ENCODE peak calls at places on chromosomes 1 and 21, in four cellular contexts. A is IMR-90, N is H1, Q is H9. O is an unnamed sample.

GRCh38 chr21:25409992-25410391 is 197.3 kb downstream of the MRPL39 start:
- DNase-seq in A (no peak), N (no peak), Q (no peak), O (no peak)

GRCh38 chr1:229238674-229239415 is 32.1 kb upstream of the RAB4A start:
- DNase-seq in A (no peak), N (peak), Q (no peak), O (no peak)

GRCh38 chr1:216290074-216290473 is 133.2 kb downstream of the USH2A start:
- DNase-seq in A (no peak), N (no peak), Q (no peak), O (no peak)

GRCh38 chr1:228291906-228292608 is 84.2 kb downstream of the OBSCN start:
- DNase-seq in A (no peak), N (no peak), Q (no peak), O (no peak)

GRCh38 chr1:2554621-2555387 is 1.4 kb upstream of the TNFRSF14 start:
- DNase-seq in A (no peak), N (no peak), Q (no peak), O (peak)

GRCh38 chr1:149962039-149962647 is 25.5 kb upstream of the MTMR11 start:
- DNase-seq in A (peak), N (no peak), Q (peak), O (peak)

GRCh38 chr1:40383488-40384412 is 10.2 kb downstream of the SMAP2 start:
- DNase-seq in A (peak), N (no peak), Q (no peak), O (no peak)

GRCh38 chr1:17826165-17826488 is 71.0 kb downstream of the ACTL8 start:
- DNase-seq in A (peak), N (peak), Q (peak), O (peak)

GRCh38 chr1:211704567-211704942 is 29.1 kb upstream of the NEK2 start:
- DNase-seq in A (no peak), N (no peak), Q (no peak), O (no peak)

GRCh38 chr1:63073530-63074306 is 248.6 kb upstream of the FOXD3 start:
- DNase-seq in A (no peak), N (peak), Q (peak), O (peak)

GRCh38 chr1:89633103-89633744 is at the start of gene LRRC8C:
- DNase-seq in A (peak), N (no peak), Q (peak), O (peak)

GRCh38 chr1:58443986-58444603 is 102.4 kb downstream of the OMA1 start:
- DNase-seq in A (no peak), N (no peak), Q (no peak), O (no peak)

GRCh38 chr1:87093286-87093685 is 178.9 kb downstream of the HS2ST1 start:
- DNase-seq in A (peak), N (no peak), Q (no peak), O (peak)

GRCh38 chr1:16398371-16398953 is 31.4 kb downstream of the SZRD1 start:
- DNase-seq in A (no peak), N (no peak), Q (no peak), O (no peak)

GRCh38 chr1:4133541-4133940 is 233.5 kb upstream of the C1orf174 start:
- DNase-seq in A (no peak), N (no peak), Q (no peak), O (no peak)

GRCh38 chr1:27026621-27027574 is 14.2 kb upstream of the TENT5B start:
- DNase-seq in A (peak), N (peak), Q (peak), O (peak)

GRCh38 chr21:43707462-43707861 is 11.5 kb upstream of the PDXK start:
- DNase-seq in A (no peak), N (no peak), Q (no peak), O (no peak)

DNA sequence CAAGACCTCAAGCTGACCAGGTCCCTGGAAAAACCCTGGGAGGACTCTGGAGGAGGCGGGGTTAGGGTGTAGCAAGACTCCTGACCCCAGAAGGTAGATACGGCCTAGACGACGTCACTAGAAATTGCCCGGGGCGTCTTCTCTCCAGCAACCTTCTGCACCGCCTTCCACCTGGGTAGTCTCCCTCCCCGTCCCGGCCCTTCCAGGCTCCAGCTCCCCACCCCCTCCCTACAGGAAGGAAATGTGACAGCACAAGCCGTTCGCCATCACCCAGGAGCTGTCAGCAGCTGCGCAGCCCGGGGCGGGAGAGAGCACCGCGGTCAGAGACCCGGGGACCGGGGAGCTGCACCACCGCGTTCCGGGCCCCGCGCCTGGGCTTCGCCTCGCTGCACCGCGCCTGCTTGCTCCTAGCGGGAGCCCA is 20.0 kb downstream of the SERTAD4 start:
- DNase-seq in A (no peak), N (peak), Q (peak), O (peak)
- H4K5ac ChIP-seq in A (no peak), N (no peak), Q (no peak), O (no peak)

GRCh38 chr1:202251424-202252256 is 58.0 kb downstream of the LGR6 start:
- DNase-seq in A (no peak), N (no peak), Q (peak), O (no peak)
- H4K5ac ChIP-seq in A (no peak), N (no peak), Q (no peak), O (no peak)

GRCh38 chr1:240998441-240999015 is 358.5 kb downstream of the RGS7 start:
- DNase-seq in A (no peak), N (no peak), Q (no peak), O (no peak)
- H4K5ac ChIP-seq in A (no peak), N (no peak), Q (no peak), O (no peak)

DNA sequence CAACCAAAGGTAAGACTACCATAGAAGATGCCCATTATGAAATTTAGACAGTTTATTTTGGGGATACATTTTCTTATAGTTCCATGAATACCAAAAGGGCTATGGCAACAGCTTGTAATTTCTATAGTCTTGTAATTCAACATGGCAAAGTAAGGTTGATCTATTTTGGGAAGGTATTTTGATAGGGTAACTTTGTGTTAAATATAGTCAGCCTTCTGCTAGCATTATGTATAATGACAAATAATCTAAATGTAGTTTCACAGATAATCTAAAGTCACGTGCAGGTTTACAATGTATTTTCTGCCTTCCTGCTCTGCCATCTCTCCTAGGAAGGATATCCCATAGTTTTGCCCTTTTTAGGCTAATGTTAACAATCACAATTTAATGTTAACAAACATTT is 85.9 kb upstream of the DPH5 start:
- DNase-seq in A (no peak), N (no peak), Q (no peak), O (no peak)
- H4K5ac ChIP-seq in A (no peak), N (no peak), Q (no peak), O (no peak)

DNA sequence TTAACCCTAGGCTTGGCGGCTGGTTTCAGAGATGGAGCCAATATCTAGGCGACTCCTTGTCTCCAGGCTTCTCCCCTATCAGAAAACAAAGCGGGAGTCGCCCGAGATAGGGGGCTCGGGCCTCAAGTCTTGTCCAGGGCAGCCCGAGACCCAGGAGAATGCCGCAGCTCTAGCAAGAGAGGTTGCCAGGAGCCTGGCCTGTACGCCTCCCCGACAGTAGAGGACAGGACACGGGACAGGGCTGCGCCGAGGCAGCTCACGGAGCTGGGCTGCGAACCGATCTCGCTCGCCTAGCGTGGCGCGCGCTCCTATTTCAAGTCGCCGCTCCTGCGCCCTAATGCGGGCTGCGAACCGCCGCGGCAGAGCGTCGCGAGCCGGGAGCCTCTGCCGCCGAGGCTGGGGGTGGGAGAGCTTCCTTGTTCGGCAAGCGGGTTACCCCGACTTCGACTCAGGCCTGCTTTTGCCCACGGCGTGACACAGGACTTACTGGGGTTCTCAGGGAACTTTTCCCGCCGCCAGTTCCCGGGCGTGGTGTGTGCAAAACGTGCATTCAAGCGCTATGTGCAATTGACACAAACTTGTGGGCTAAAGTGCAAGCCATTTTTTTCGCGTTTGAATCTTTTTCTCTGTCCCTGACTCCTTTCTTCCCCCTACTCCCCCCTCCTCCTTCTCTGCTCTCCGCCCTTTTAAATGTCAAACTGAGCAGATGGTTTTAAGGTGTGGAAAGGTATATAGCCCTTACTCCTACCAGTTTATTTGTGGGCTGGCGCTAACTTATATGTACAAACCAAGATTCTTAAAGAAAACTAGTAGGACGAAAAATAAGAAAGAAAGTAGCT is 2.4 kb upstream of the PROX1 start:
- DNase-seq in A (no peak), N (no peak), Q (peak), O (peak)
- H4K5ac ChIP-seq in A (no peak), N (no peak), Q (no peak), O (no peak)

DNA sequence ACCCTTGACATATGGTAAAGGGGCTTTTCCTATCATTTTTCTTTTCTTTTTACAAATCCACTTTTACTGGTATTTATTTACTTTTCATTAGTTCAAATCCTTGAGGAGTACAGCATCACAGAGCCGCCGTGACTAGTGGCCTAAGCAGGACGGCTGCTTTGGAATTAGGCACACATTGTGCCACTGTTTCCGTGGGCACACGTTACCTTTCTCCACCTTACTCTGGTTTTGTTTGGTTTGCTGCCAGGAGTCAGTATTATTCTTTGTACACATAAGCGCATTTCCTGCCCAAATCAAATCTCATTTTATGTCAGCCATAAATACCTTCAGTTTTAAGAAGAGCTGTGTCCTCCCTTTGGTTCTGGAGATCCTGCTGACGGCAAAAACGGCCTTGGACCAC is 31.2 kb downstream of the SCCPDH start:
- DNase-seq in A (no peak), N (no peak), Q (no peak), O (no peak)
- H4K5ac ChIP-seq in A (no peak), N (no peak), Q (no peak), O (no peak)

GRCh38 chr1:162108426-162108825 is 38.9 kb downstream of the NOS1AP start:
- DNase-seq in A (no peak), N (no peak), Q (no peak), O (no peak)
- H4K5ac ChIP-seq in A (no peak), N (no peak), Q (no peak), O (no peak)

GRCh38 chr1:184163674-184164470 is 112.3 kb downstream of the TSEN15 start:
- DNase-seq in A (peak), N (no peak), Q (no peak), O (peak)

GRCh38 chr1:184160236-184160635 is 108.7 kb downstream of the TSEN15 start:
- DNase-seq in A (peak), N (no peak), Q (no peak), O (peak)

GRCh38 chr1:184158911-184159701 is 107.6 kb downstream of the TSEN15 start:
- DNase-seq in A (no peak), N (no peak), Q (no peak), O (peak)

GRCh38 chr1:184162266-184162665 is 110.7 kb downstream of the TSEN15 start:
- DNase-seq in A (no peak), N (no peak), Q (no peak), O (no peak)

GRCh38 chr1:184160942-184161698 is 109.6 kb downstream of the TSEN15 start:
- DNase-seq in A (peak), N (no peak), Q (no peak), O (no peak)
- H4K5ac ChIP-seq in A (no peak), N (no peak), Q (no peak), O (no peak)

O was measured in mesendoderm.